ENCODE peak calls at places on chromosomes 13 and 19, in ten cellular contexts. V is T1000, I is COR-L47, O is psoas muscle, F is NCI-H1092, M is RCC 7860, W is lung, E is fibroblast of lung, S is occipital lobe, B is mesothelial cell of epicardium. K is an unnamed sample.

GRCh38 chr19:7942981-7943443 is 454 bp downstream of the TIMM44 start:
- DNase-seq in V (no peak), I (no peak), O (no peak), F (no peak), M (no peak), W (peak; percentile 43), E (no peak), S (no peak), B (no peak), K (no peak)

GRCh38 chr19:39223703-39224279 is 19.7 kb upstream of the SYCN start:
- DNase-seq in V (no peak), I (no peak), O (no peak), F (no peak), M (no peak), W (no peak), E (peak; percentile 21), S (no peak), B (peak; percentile 53), K (no peak)

GRCh38 chr13:88051746-88052482 is 380.7 kb downstream of the SLITRK5 start:
- DNase-seq in V (no peak), I (no peak), O (peak; percentile 32), F (no peak), M (no peak), W (no peak), E (no peak), S (no peak), B (no peak), K (no peak)

GRCh38 chr13:45179428-45179827 is 21.4 kb downstream of the KCTD4 start:
- DNase-seq in V (no peak), I (no peak), O (no peak), F (no peak), M (peak; percentile 29), W (no peak), E (peak; percentile 81), S (no peak), B (no peak), K (no peak)

GRCh38 chr13:49844191-49844590 is 51.7 kb upstream of the KPNA3 start:
- DNase-seq in V (no peak), I (no peak), O (no peak), F (no peak), M (no peak), W (no peak), E (no peak), S (no peak), B (no peak), K (no peak)

GRCh38 chr19:35086455-35086854 is 29.2 kb upstream of the FXYD3 start:
- DNase-seq in V (no peak), I (no peak), O (peak; percentile 68), F (no peak), M (no peak), W (no peak), E (no peak), S (no peak), B (no peak), K (no peak)

GRCh38 chr19:36051637-36052036 is 2.4 kb downstream of the THAP8 start:
- DNase-seq in V (no peak), I (peak; percentile 19), O (no peak), F (no peak), M (no peak), W (no peak), E (no peak), S (no peak), B (no peak), K (no peak)

GRCh38 chr19:13846533-13847032 is 30.4 kb upstream of the NANOS3 start:
- DNase-seq in V (peak; percentile 92), I (peak; percentile 50), O (peak; percentile 90), F (no peak), M (peak; percentile 99), W (peak; percentile 87), E (peak; percentile 94), S (no peak), B (peak; percentile 76), K (no peak)

GRCh38 chr19:29622191-29623070 is 16.3 kb downstream of the POP4 start:
- DNase-seq in V (peak; percentile 6), I (no peak), O (peak; percentile 29), F (no peak), M (no peak), W (no peak), E (no peak), S (no peak), B (no peak), K (no peak)

GRCh38 chr19:47663435-47663910 is 49.7 kb upstream of the EHD2 start:
- DNase-seq in V (no peak), I (no peak), O (no peak), F (no peak), M (peak; percentile 65), W (no peak), E (peak; percentile 98), S (no peak), B (no peak), K (no peak)

GRCh38 chr13:99276706-99277105 is 18.5 kb upstream of the GPR18 start:
- DNase-seq in V (no peak), I (no peak), O (no peak), F (no peak), M (no peak), W (no peak), E (no peak), S (no peak), B (no peak), K (no peak)

GRCh38 chr19:7326105-7326877 is 22.4 kb upstream of the ARHGEF18 start:
- DNase-seq in V (no peak), I (no peak), O (no peak), F (no peak), M (no peak), W (no peak), E (no peak), S (no peak), B (no peak), K (peak; percentile 71)

GRCh38 chr19:49888478-49888901 is 8.2 kb downstream of the IL4I1 start:
- DNase-seq in V (no peak), I (peak; percentile 20), O (no peak), F (no peak), M (no peak), W (no peak), E (no peak), S (no peak), B (no peak), K (no peak)

GRCh38 chr19:39745645-39746044 is 7.8 kb upstream of the CLC start:
- DNase-seq in V (no peak), I (no peak), O (no peak), F (no peak), M (no peak), W (no peak), E (no peak), S (no peak), B (no peak), K (no peak)

GRCh38 chr13:25902946-25903345 is 148.9 kb downstream of the SHISA2 start:
- DNase-seq in V (no peak), I (no peak), O (no peak), F (no peak), M (no peak), W (no peak), E (no peak), S (no peak), B (no peak), K (no peak)

GRCh38 chr19:18431351-18432197 is 6.4 kb downstream of the ISYNA1 start:
- DNase-seq in V (no peak), I (no peak), O (no peak), F (no peak), M (no peak), W (no peak), E (no peak), S (no peak), B (no peak), K (no peak)

GRCh38 chr19:3977242-3978143 is 6.6 kb upstream of the DAPK3 start:
- DNase-seq in V (no peak), I (no peak), O (peak; percentile 65), F (no peak), M (no peak), W (no peak), E (no peak), S (no peak), B (no peak), K (no peak)

GRCh38 chr13:110340812-110341444 is 33.8 kb downstream of the COL4A2 start:
- DNase-seq in V (peak; percentile 58), I (no peak), O (peak; percentile 87), F (no peak), M (peak; percentile 82), W (peak; percentile 59), E (peak; percentile 87), S (no peak), B (peak; percentile 51), K (no peak)

GRCh38 chr19:4851551-4852290 is 15.7 kb downstream of the PLIN3 start:
- DNase-seq in V (peak; percentile 37), I (peak; percentile 14), O (peak; percentile 87), F (peak; percentile 47), M (peak; percentile 94), W (peak; percentile 72), E (no peak), S (peak; percentile 17), B (peak; percentile 78), K (peak; percentile 47)

GRCh38 chr19:38686530-38686888 is 39.1 kb downstream of the ACTN4 start:
- DNase-seq in V (no peak), I (no peak), O (no peak), F (no peak), M (no peak), W (no peak), E (no peak), S (no peak), B (no peak), K (no peak)

GRCh38 chr13:65063753-65064152 is 2166.4 kb downstream of the PCDH9 start:
- DNase-seq in V (no peak), I (no peak), O (no peak), F (no peak), M (no peak), W (no peak), E (peak; percentile 72), S (no peak), B (no peak), K (no peak)

GRCh38 chr19:38735257-38735686 is 9.0 kb downstream of the CAPN12 start:
- DNase-seq in V (no peak), I (no peak), O (peak; percentile 67), F (no peak), M (no peak), W (no peak), E (no peak), S (no peak), B (peak; percentile 65), K (peak; percentile 25)

GRCh38 chr19:10107817-10108367 is 1.7 kb downstream of the PPAN start:
- DNase-seq in V (no peak), I (no peak), O (no peak), F (no peak), M (no peak), W (no peak), E (no peak), S (no peak), B (no peak), K (no peak)

GRCh38 chr13:38577048-38577447 is 109.8 kb upstream of the FREM2 start:
- DNase-seq in V (no peak), I (no peak), O (no peak), F (no peak), M (no peak), W (no peak), E (peak; percentile 3), S (no peak), B (no peak), K (no peak)

GRCh38 chr19:10141973-10142372 is 22.3 kb upstream of the EIF3G start:
- DNase-seq in V (no peak), I (no peak), O (no peak), F (no peak), M (no peak), W (no peak), E (no peak), S (no peak), B (no peak), K (no peak)

GRCh38 chr19:51398096-51398704 is 7.8 kb upstream of the C19orf84 start:
- DNase-seq in V (no peak), I (no peak), O (no peak), F (no peak), M (no peak), W (no peak), E (peak; percentile 6), S (no peak), B (no peak), K (no peak)

GRCh38 chr13:98521461-98521860 is 55.4 kb downstream of the STK24 start:
- DNase-seq in V (no peak), I (no peak), O (no peak), F (no peak), M (no peak), W (no peak), E (no peak), S (no peak), B (no peak), K (no peak)

GRCh38 chr13:44752184-44752583 is 176.1 kb upstream of the TSC22D1 start:
- DNase-seq in V (no peak), I (no peak), O (no peak), F (no peak), M (no peak), W (no peak), E (no peak), S (no peak), B (no peak), K (no peak)

K was measured in iPS DF 19.7.